ENCODE peak calls at places on chromosomes 4 and X, in seven cellular contexts. X is AG10803, H is CD14-positive monocyte, F is HFF-Myc, G is HCT116, T is ovary, Q is endothelial cell of umbilical vein. J is an unnamed sample.

GRCh38 chrX:108036298-108036973 is 8.4 kb upstream of the VSIG1 start:
- DNase-seq in X (no peak), T (no peak), H (no peak), Q (peak; percentile 88), G (no peak), F (peak; percentile 0), J (peak; percentile 71)

GRCh38 chrX:130669233-130669632 is 233.8 kb downstream of the ENOX2 start:
- DNase-seq in X (peak; percentile 59), H (no peak), G (no peak), Q (no peak), F (no peak), T (no peak), J (no peak)

GRCh38 chr4:47741200-47741599 is 96.7 kb downstream of the CORIN start:
- DNase-seq in F (no peak), H (no peak), X (peak; percentile 43), Q (no peak), T (no peak), G (no peak), J (no peak)

GRCh38 chr4:165522049-165522448 is 143.2 kb downstream of the CPE start:
- DNase-seq in X (no peak), T (no peak), G (no peak), Q (no peak), H (no peak), F (no peak), J (no peak)

GRCh38 chrX:15437724-15438123 is 53.5 kb upstream of the VEGFD start:
- DNase-seq in G (no peak), T (no peak), X (no peak), Q (no peak), F (no peak), H (no peak), J (no peak)

GRCh38 chr4:121072836-121073362 is 564 bp upstream of the NDNF start:
- DNase-seq in H (no peak), Q (peak; percentile 5), F (no peak), G (no peak), T (no peak), X (no peak), J (no peak)

GRCh38 chrX:103817502-103817901 is 14.6 kb downstream of the RAB9B start:
- DNase-seq in F (peak; percentile 25), G (peak; percentile 15), T (no peak), Q (peak; percentile 53), X (no peak), H (no peak), J (no peak)

GRCh38 chr4:186557486-186557885 is 2.1 kb upstream of the MTNR1A start:
- DNase-seq in X (peak; percentile 67), Q (no peak), F (no peak), G (no peak), H (no peak), T (no peak), J (no peak)

GRCh38 chr4:6855692-6856297 is 53.8 kb upstream of the TBC1D14 start:
- DNase-seq in X (peak; percentile 43), H (no peak), F (peak; percentile 60), Q (peak; percentile 27), G (no peak), T (no peak), J (no peak)

GRCh38 chr4:184349283-184350039 is 124.9 kb downstream of the IRF2 start:
- DNase-seq in T (peak; percentile 54), Q (no peak), H (peak; percentile 61), X (no peak), G (no peak), F (no peak), J (no peak)

GRCh38 chrX:149611619-149612018 is 16.5 kb upstream of the HSFX2 start:
- DNase-seq in F (no peak), T (no peak), X (no peak), H (no peak), G (no peak), Q (no peak), J (no peak)

GRCh38 chrX:5314148-5314547 is 914.5 kb downstream of the NLGN4X start:
- DNase-seq in Q (no peak), G (no peak), T (no peak), F (no peak), X (no peak), H (no peak), J (no peak)

GRCh38 chrX:353566-354535 is 32.9 kb downstream of the PPP2R3B start:
- DNase-seq in Q (no peak), H (peak; percentile 26), F (no peak), X (no peak), T (no peak), G (no peak), J (no peak)

GRCh38 chr4:56360071-56360470 is 27.2 kb downstream of the AASDH start:
- DNase-seq in F (no peak), T (no peak), H (no peak), Q (no peak), G (no peak), X (peak; percentile 28), J (no peak)

GRCh38 chrX:38375888-38376287 is 23.5 kb downstream of the OTC start:
- DNase-seq in T (no peak), G (peak; percentile 0), H (no peak), X (no peak), F (no peak), Q (peak; percentile 12), J (no peak)

GRCh38 chrX:150018931-150019331 is 80.6 kb upstream of the EOLA2 start:
- DNase-seq in T (no peak), X (peak; percentile 76), H (no peak), Q (no peak), F (no peak), G (no peak), J (no peak)

GRCh38 chrX:130085551-130085986 is 24.7 kb downstream of the ELF4 start:
- DNase-seq in X (peak; percentile 73), G (no peak), Q (peak; percentile 90), F (no peak), H (no peak), T (no peak), J (peak; percentile 78)

GRCh38 chr4:156790866-156791265 is 180.7 kb downstream of the PDGFC start:
- DNase-seq in Q (peak; percentile 24), H (no peak), T (no peak), G (no peak), X (peak; percentile 93), F (no peak), J (no peak)

GRCh38 chr4:169268951-169269781 is 1.6 kb downstream of the SH3RF1 start:
- DNase-seq in H (no peak), G (no peak), T (no peak), F (no peak), X (peak; percentile 87), Q (peak; percentile 61), J (no peak)

GRCh38 chr4:35539404-35540055 is 704.8 kb downstream of the ARAP2 start:
- DNase-seq in G (no peak), T (no peak), X (no peak), F (no peak), H (no peak), Q (no peak), J (no peak)

GRCh38 chrX:24268786-24269185 is 45.1 kb downstream of the SUPT20HL2 start:
- DNase-seq in F (no peak), G (no peak), H (no peak), T (no peak), Q (no peak), X (no peak), J (no peak)

GRCh38 chrX:38991656-38992558 is 190.6 kb downstream of the MID1IP1 start:
- DNase-seq in G (no peak), X (no peak), T (no peak), Q (no peak), H (no peak), F (no peak), J (no peak)

GRCh38 chr4:25969374-25969773 is 55.4 kb downstream of the SMIM20 start:
- DNase-seq in T (no peak), X (no peak), F (no peak), G (no peak), H (no peak), Q (no peak), J (no peak)

GRCh38 chr4:44629280-44629866 is 22.1 kb downstream of the YIPF7 start:
- DNase-seq in F (peak; percentile 43), H (no peak), X (peak; percentile 47), T (no peak), Q (peak; percentile 55), G (peak; percentile 35), J (peak; percentile 3)

GRCh38 chr4:10031663-10032590 is 10.6 kb upstream of the SLC2A9 start:
- DNase-seq in T (no peak), G (no peak), H (no peak), Q (no peak), F (no peak), X (no peak), J (no peak)

GRCh38 chr4:82785248-82786003 is 13.2 kb downstream of the SCD5 start:
- DNase-seq in X (peak; percentile 90), H (no peak), F (peak; percentile 74), Q (peak; percentile 98), G (peak; percentile 69), T (no peak), J (peak; percentile 93)

GRCh38 chrX:12946838-12947544 is 27.9 kb upstream of the TMSB4X start:
- DNase-seq in G (peak; percentile 60), H (peak; percentile 66), F (no peak), T (peak; percentile 60), Q (peak; percentile 90), X (peak; percentile 78), J (peak; percentile 71)

GRCh38 chr4:150127757-150128156 is 49.5 kb downstream of the DCLK2 start:
- DNase-seq in G (no peak), T (no peak), F (no peak), Q (no peak), X (no peak), H (no peak), J (no peak)

J was measured in pulmonary artery endothelial cell.